ENCODE peak calls at places on chromosomes 6 and 20, in six cellular contexts. A is brain microvascular endothelial cell, P is endodermal cell, R is astrocyte of the cerebellum, J is OCI-LY7, L is GM12865. G is an unnamed sample.

GRCh38 chr6:20707166-20707485 is 172.9 kb downstream of the CDKAL1 start:
- DNase-seq in A (no peak), P (no peak), L (no peak), J (no peak), R (no peak), G (no peak)

GRCh38 chr6:150368762-150369161 is at the start of gene IYD:
- DNase-seq in J (no peak), A (no peak), L (no peak), P (no peak), R (no peak), G (peak)

GRCh38 chr20:57714409-57715267 is 4.8 kb upstream of the PMEPA1 start:
- DNase-seq in L (no peak), R (peak), A (peak), P (no peak), J (no peak), G (no peak)

GRCh38 chr6:36815962-36816735 is 23.1 kb downstream of the CPNE5 start:
- DNase-seq in P (no peak), R (no peak), J (no peak), L (no peak), A (no peak), G (no peak)

GRCh38 chr6:144478487-144478886 is 193.4 kb downstream of the UTRN start:
- DNase-seq in J (no peak), L (no peak), A (no peak), R (no peak), P (no peak), G (peak)

GRCh38 chr6:4402477-4402976 is 267.2 kb upstream of the ECI2 start:
- DNase-seq in P (no peak), J (no peak), R (peak), L (peak), A (peak), G (no peak)

GRCh38 chr6:153804755-153805330 is 234.2 kb upstream of the OPRM1 start:
- DNase-seq in J (no peak), P (no peak), L (no peak), A (no peak), R (no peak), G (no peak)

GRCh38 chr6:43990627-43991619 is 136.3 kb downstream of the MRPL14 start:
- DNase-seq in P (no peak), R (no peak), A (no peak), J (no peak), L (no peak), G (no peak)

GRCh38 chr20:52490715-52491430 is 299.3 kb upstream of the ZFP64 start:
- DNase-seq in A (peak), P (no peak), R (peak), J (no peak), L (no peak), G (no peak)

GRCh38 chr6:11653028-11653583 is 115.6 kb downstream of the TMEM170B start:
- DNase-seq in R (peak), P (peak), L (peak), A (peak), J (no peak), G (no peak)

GRCh38 chr6:151276112-151276745 is 36.5 kb downstream of the AKAP12 start:
- DNase-seq in R (no peak), L (no peak), J (no peak), A (peak), P (no peak), G (no peak)

GRCh38 chr20:45121388-45121787 is 2.9 kb downstream of the WFDC12 start:
- DNase-seq in A (no peak), J (no peak), L (no peak), R (no peak), P (no peak), G (no peak)

GRCh38 chr6:41430875-41431274 is 95.5 kb downstream of the NCR2 start:
- DNase-seq in L (no peak), R (no peak), J (no peak), A (peak), P (no peak), G (no peak)

GRCh38 chr6:75023634-75024033 is 182.2 kb downstream of the COL12A1 start:
- DNase-seq in L (no peak), J (no peak), R (no peak), A (peak), P (no peak), G (no peak)

GRCh38 chr20:48740269-48740603 is 87.6 kb downstream of the PREX1 start:
- DNase-seq in L (no peak), P (no peak), A (no peak), J (no peak), R (no peak), G (no peak)

GRCh38 chr20:50009521-50010454 is 27.0 kb downstream of the SNAI1 start:
- DNase-seq in P (peak), J (no peak), R (no peak), A (no peak), L (no peak), G (no peak)

GRCh38 chr6:137873273-137873762 is 6.3 kb downstream of the TNFAIP3 start:
- DNase-seq in P (no peak), R (peak), L (peak), J (no peak), A (peak), G (peak)

GRCh38 chr6:67190733-67191132 is 1444.3 kb upstream of the ADGRB3 start:
- DNase-seq in P (no peak), A (no peak), L (no peak), J (no peak), R (no peak), G (no peak)

GRCh38 chr20:32983459-32984112 is 20.6 kb downstream of the SUN5 start:
- DNase-seq in P (no peak), J (no peak), A (no peak), L (no peak), R (no peak), G (no peak)

GRCh38 chr20:49846206-49846807 is 33.7 kb downstream of the SLC9A8 start:
- DNase-seq in P (peak), L (peak), R (peak), J (peak), A (peak), G (no peak)

GRCh38 chr6:105991561-105992314 is 94.4 kb upstream of the PRDM1 start:
- DNase-seq in P (peak), R (no peak), L (peak), A (no peak), J (peak), G (no peak)

GRCh38 chr6:159960485-159960884 is 8.4 kb upstream of the IGF2R start:
- DNase-seq in J (no peak), A (no peak), P (no peak), L (no peak), R (no peak), G (no peak)

GRCh38 chr6:134584809-134585528 is 267.1 kb upstream of the SGK1 start:
- DNase-seq in R (no peak), A (peak), J (no peak), L (no peak), P (no peak), G (no peak)

GRCh38 chr20:36102809-36103596 is 51.5 kb upstream of the EPB41L1 start:
- DNase-seq in R (no peak), J (no peak), P (no peak), L (no peak), A (no peak), G (no peak)

GRCh38 chr6:35081426-35081851 is 59.7 kb downstream of the TCP11 start:
- DNase-seq in R (peak), P (peak), J (no peak), L (no peak), A (peak), G (no peak)

GRCh38 chr20:699811-700338 is 24.3 kb upstream of the SCRT2 start:
- DNase-seq in J (no peak), L (no peak), P (peak), R (no peak), A (no peak), G (peak)

GRCh38 chr20:30489604-30490003 is 767.9 kb upstream of the DEFB115 start:
- DNase-seq in A (no peak), L (no peak), R (no peak), P (peak), J (no peak), G (no peak)

GRCh38 chr20:51596656-51597388 is 54.3 kb upstream of the NFATC2 start:
- DNase-seq in R (no peak), J (no peak), P (no peak), A (no peak), L (no peak), G (no peak)

GRCh38 chr6:26250806-26251075 is 114.3 kb upstream of the BTN3A2 start:
- DNase-seq in A (peak), P (no peak), L (no peak), J (no peak), R (no peak), G (no peak)
- H3K4me3 ChIP-seq in A (peak), P (peak), L (peak), J (no peak), R (peak), G (no peak)

DNA sequence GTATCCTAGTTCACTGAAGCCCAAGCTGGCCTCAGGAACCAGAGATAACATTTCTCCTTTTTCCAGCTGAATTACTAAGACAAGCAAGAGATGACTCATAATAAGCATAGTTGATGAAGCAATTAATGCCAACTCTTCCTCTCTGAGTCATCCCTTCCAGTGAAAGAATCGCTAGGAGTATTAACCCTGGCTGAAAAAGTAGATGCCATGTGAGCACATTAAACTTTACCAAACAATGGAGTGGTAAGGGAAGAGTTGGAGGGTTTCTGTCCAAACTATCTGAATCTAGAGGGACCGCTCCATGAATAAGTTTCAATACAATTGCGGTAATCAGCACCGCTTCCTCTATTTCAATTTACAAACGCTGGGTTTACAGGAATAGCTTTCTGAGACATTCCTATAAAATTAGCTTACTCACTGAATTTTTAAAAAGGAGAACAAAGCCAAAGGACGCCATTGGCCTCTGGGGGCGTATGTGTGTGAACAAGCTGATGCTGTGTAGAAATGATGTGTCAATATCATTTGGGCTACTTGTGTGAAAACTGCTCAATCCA is 48.3 kb downstream of the ATXN1 start:
- DNase-seq in A (peak), J (no peak), P (peak), L (peak), R (peak), G (no peak)
- TF ChIP-seq CTCF in A (peak), J (peak), P (peak), L (peak), R (peak), G (no peak)

GRCh38 chr6:30554404-30554803 is 1.9 kb downstream of the GNL1 start:
- DNase-seq in R (no peak), J (no peak), P (no peak), L (no peak), A (no peak), G (no peak)
- H3K4me3 ChIP-seq in R (peak), J (peak), P (peak), L (no peak), A (no peak), G (no peak)

GRCh38 chr6:71043902-71044301 is 87.0 kb upstream of the B3GAT2 start:
- DNase-seq in P (no peak), J (no peak), L (no peak), R (no peak), A (peak), G (no peak)
- TF ChIP-seq CTCF in P (peak), J (no peak), L (no peak), R (no peak), A (peak), G (no peak)

DNA sequence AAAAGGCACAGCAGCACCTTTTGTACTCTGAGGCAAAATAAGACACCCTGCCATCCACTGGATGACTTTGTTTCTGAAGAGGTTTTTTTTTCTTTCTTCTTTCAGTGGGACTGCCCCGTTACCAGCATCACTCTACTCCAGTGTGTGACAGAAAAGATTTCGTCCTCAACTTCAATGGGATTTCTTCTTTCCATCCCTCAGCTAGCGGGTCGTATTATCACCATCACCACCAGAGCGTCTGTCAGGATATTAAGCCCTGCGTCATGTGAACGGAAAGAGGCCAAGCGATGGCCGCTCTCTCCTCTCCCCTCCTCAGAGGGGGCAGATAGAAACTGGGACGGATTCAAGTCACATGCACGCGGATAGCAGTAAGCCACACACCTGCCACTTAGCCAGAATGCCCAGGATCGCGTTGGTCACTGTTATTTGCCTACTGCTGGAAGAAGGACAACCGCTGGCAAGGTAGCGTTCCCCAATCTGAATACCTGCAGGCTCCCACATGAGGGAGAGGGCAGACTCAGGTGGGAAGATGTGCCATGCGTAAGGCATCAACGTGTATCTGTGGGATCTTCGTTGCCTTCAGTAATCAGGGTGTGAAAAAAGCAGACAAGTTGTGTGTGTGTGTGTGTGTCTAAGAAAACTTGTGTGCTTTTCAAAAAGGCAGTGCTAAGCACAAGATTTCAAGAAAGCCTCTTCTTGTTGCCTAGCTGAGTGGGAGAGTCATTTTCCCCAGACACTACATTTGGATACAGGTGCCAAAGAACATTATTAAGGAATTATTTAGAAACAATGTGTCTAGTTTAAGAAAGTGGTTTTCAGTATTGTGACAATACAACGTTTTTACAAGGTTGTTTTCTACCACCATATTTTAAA is 5.5 kb downstream of the FOXF2 start:
- DNase-seq in A (no peak), R (no peak), L (no peak), J (no peak), P (peak), G (no peak)
- H3K4me3 ChIP-seq in A (no peak), R (no peak), L (no peak), J (no peak), P (no peak), G (no peak)

GRCh38 chr6:157981132-157981394 is 600 bp upstream of the SYNJ2 start:
- DNase-seq in P (no peak), L (peak), J (no peak), A (no peak), R (no peak), G (no peak)

GRCh38 chr6:157980288-157981131 is 1.2 kb upstream of the SYNJ2 start:
- DNase-seq in J (no peak), P (no peak), R (no peak), L (peak), A (no peak), G (no peak)

GRCh38 chr6:157982580-157983438 is 1.1 kb downstream of the SYNJ2 start:
- DNase-seq in L (peak), J (no peak), A (peak), P (peak), R (no peak), G (no peak)

GRCh38 chr6:157982297-157982579 is 575 bp downstream of the SYNJ2 start:
- DNase-seq in R (no peak), A (no peak), J (no peak), L (peak), P (peak), G (no peak)

GRCh38 chr6:157981395-157982296 is at the start of gene SYNJ2:
- DNase-seq in P (peak), J (no peak), A (peak), R (no peak), L (peak), G (no peak)
- TF ChIP-seq CTCF in P (peak), J (peak), A (peak), R (peak), L (peak), G (peak)

GRCh38 chr20:61497029-61497627 is 245.1 kb downstream of the CDH4 start:
- DNase-seq in L (no peak), R (no peak), P (no peak), A (no peak), J (peak), G (no peak)
- H3K4me3 ChIP-seq in L (no peak), R (no peak), P (no peak), A (no peak), J (peak), G (no peak)

GRCh38 chr6:788058-788457 is 95.1 kb upstream of the EXOC2 start:
- DNase-seq in J (no peak), A (no peak), L (no peak), R (no peak), P (no peak), G (no peak)

GRCh38 chr6:783966-784365 is 91.0 kb upstream of the EXOC2 start:
- DNase-seq in P (no peak), J (no peak), L (no peak), A (peak), R (no peak), G (no peak)

GRCh38 chr6:781350-781961 is 88.5 kb upstream of the EXOC2 start:
- DNase-seq in J (no peak), P (no peak), L (no peak), A (no peak), R (no peak), G (no peak)

GRCh38 chr6:782141-782540 is 89.2 kb upstream of the EXOC2 start:
- DNase-seq in J (no peak), A (no peak), R (no peak), P (no peak), L (no peak), G (no peak)

DNA sequence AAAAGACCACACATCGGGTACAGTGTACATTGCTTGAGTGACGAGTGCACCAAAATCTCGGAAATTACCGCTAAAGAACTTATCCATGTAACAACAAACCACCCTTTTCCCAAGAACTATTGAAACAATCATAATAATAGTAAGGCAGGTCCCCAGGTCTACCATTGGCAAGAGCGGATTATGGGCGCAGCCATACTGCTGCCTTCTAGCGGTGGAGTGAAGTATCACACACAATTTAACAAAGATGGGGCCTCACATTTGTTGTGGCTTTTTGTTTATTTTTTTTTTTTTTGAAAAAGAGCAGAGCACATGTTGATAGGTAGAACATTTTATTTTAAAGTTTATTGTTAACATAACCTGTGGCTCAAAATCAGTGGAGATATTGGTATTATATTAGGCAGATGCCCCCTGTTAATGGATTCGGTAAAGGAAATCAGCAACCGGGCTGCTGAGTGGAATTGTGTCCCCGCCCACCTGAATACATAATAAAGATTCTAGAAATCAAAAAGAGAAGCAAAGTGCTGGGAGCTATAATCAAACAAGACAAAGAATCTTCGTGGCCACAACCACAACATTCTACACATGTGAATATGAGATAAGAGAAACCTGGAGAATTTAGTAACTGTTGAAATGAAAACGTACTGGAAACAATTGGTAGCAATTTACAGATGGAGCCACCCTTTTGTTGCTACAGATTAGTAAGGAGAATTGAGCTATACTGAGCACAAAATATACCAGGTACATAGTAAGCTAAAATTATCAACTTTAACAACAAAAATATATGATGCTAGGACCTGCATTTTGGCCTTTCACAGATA is 94.2 kb upstream of the EXOC2 start:
- DNase-seq in R (no peak), P (peak), L (peak), J (peak), A (no peak), G (no peak)
- TF ChIP-seq CTCF in R (peak), P (peak), L (peak), J (peak), A (peak), G (peak)